ENCODE peak calls at places on chromosomes 13 and 19, in ten cellular contexts. H is cardiac muscle cell, N is left lung, O is brain microvascular endothelial cell, A is stomach, F is AG10803, P is epithelial cell of esophagus, E is AG09309, B is hepatocyte, S is lower leg skin. K is an unnamed sample.

GRCh38 chr19:1851581-1852293 is 3.5 kb upstream of the REXO1 start:
- DNase-seq in H (no peak), N (no peak), O (no peak), A (no peak), F (no peak), P (no peak), E (no peak), B (no peak), S (no peak), K (no peak)

GRCh38 chr13:52652980-52653303 is 306 bp downstream of the SUGT1 start:
- DNase-seq in H (no peak), N (peak; percentile 50), O (no peak), A (no peak), F (no peak), P (no peak), E (no peak), B (no peak), S (no peak), K (no peak)

GRCh38 chr13:93775027-93775426 is 548.4 kb downstream of the GPC6 start:
- DNase-seq in H (no peak), N (no peak), O (no peak), A (no peak), F (no peak), P (no peak), E (no peak), B (no peak), S (no peak), K (peak; percentile 49)

GRCh38 chr19:35404879-35405622 is 34.2 kb downstream of the GPR42 start:
- DNase-seq in H (no peak), N (no peak), O (peak; percentile 81), A (peak; percentile 37), F (peak; percentile 91), P (peak; percentile 91), E (peak; percentile 50), B (peak; percentile 62), S (no peak), K (peak; percentile 49)

GRCh38 chr13:73940098-73940497 is 194.1 kb downstream of the KLF12 start:
- DNase-seq in H (peak; percentile 12), N (no peak), O (no peak), A (no peak), F (no peak), P (no peak), E (no peak), B (no peak), S (no peak), K (no peak)

GRCh38 chr19:42428676-42429075 is 1.5 kb upstream of the LIPE start:
- DNase-seq in H (no peak), N (no peak), O (no peak), A (no peak), F (no peak), P (no peak), E (no peak), B (no peak), S (no peak), K (no peak)

GRCh38 chr13:27968316-27969072 is 621 bp downstream of the CDX2 start:
- DNase-seq in H (no peak), N (no peak), O (no peak), A (peak; percentile 26), F (no peak), P (no peak), E (no peak), B (no peak), S (no peak), K (no peak)

GRCh38 chr19:17471410-17472125 is 1.2 kb downstream of the SLC27A1 start:
- DNase-seq in H (no peak), N (no peak), O (no peak), A (no peak), F (no peak), P (no peak), E (no peak), B (no peak), S (no peak), K (no peak)

GRCh38 chr19:3108775-3109174 is 14.6 kb downstream of the GNA11 start:
- DNase-seq in H (peak; percentile 75), N (no peak), O (peak; percentile 55), A (peak; percentile 69), F (peak; percentile 51), P (peak; percentile 67), E (no peak), B (peak; percentile 80), S (no peak), K (peak; percentile 61)

GRCh38 chr19:45918721-45919120 is 4.1 kb upstream of the NANOS2 start:
- DNase-seq in H (no peak), N (no peak), O (no peak), A (no peak), F (no peak), P (no peak), E (no peak), B (no peak), S (no peak), K (no peak)

GRCh38 chr13:84609716-84610115 is 727.4 kb upstream of the SLITRK1 start:
- DNase-seq in H (no peak), N (no peak), O (peak; percentile 48), A (no peak), F (peak; percentile 4), P (peak; percentile 87), E (peak; percentile 11), B (peak; percentile 5), S (no peak), K (no peak)

GRCh38 chr13:41356788-41357187 is 45.7 kb downstream of the NAA16 start:
- DNase-seq in H (no peak), N (no peak), O (no peak), A (no peak), F (no peak), P (peak; percentile 11), E (no peak), B (no peak), S (no peak), K (no peak)

GRCh38 chr19:15282311-15282705 is 50.0 kb downstream of the BRD4 start:
- DNase-seq in H (no peak), N (no peak), O (no peak), A (no peak), F (no peak), P (peak; percentile 87), E (no peak), B (no peak), S (no peak), K (no peak)

GRCh38 chr19:18856385-18857126 is 24.8 kb downstream of the UPF1 start:
- DNase-seq in H (no peak), N (no peak), O (peak; percentile 32), A (no peak), F (peak; percentile 47), P (peak; percentile 44), E (no peak), B (peak; percentile 55), S (no peak), K (peak; percentile 46)
- TF ChIP-seq CTCF in H (peak; percentile 45), N (no peak), O (peak; percentile 67), A (peak; percentile 6), F (peak; percentile 56), P (peak; percentile 61), E (peak; percentile 50), B (peak; percentile 43), S (no peak), K (peak; percentile 47)

DNA sequence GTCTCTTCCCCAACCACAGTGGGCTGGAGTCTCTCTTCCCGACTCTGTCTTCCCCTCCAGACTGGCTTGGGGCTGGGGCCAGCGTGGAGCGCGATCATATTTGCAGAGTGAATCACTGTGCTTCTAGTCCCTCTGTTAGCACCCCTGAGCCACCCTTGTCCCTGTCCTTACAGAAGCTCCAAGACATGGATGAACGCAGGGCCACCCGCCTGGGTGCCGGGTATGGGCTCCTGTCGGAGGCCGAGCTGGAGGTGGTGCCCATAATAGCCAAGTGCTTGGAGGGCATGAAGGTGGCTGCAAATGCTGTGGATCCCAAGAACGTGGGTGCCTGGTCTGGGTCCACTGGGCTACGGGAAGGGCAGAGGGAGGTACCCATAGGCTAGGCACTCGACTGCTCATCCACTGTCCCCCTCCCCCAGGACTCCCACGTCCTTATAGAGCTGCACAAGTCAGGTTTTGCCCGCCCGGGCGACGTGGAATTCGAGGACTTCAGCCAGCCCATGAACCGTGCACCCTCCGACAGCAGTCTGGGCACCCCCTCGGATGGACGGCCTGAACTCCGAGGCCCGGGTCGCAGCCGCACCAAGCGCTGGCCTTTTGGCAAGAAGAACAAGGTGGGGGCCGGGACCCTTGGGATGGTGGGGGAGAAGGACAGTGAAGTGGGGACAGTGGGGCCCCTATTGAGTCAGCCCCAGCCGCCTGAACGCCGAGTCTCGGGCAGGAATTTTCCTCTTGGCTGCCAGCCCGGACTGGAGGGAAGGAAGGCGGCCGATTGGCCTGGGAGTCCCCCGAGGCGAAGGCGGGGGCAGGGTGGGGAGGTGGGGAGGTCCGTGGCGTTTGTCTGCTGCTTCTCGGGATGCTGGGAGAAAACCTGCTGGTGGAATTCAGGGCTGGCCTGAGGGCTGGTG is 5.2 kb downstream of the TRIP10 start:
- DNase-seq in H (peak; percentile 84), N (peak; percentile 85), O (peak; percentile 82), A (peak; percentile 90), F (peak; percentile 86), P (peak; percentile 92), E (no peak), B (peak; percentile 79), S (peak; percentile 76), K (peak; percentile 92)
- H3K4me3 ChIP-seq in H (no peak overlapping the region), N (peak overlapping the region; percentile 10), O (peak overlapping the region; percentile 29), A (peak overlapping the region; percentile 10), F (peak overlapping the region; percentile 17), P (no peak overlapping the region), E (no peak overlapping the region), B (no peak overlapping the region), S (no peak overlapping the region), K (peak overlapping the region; percentile 27)

DNA sequence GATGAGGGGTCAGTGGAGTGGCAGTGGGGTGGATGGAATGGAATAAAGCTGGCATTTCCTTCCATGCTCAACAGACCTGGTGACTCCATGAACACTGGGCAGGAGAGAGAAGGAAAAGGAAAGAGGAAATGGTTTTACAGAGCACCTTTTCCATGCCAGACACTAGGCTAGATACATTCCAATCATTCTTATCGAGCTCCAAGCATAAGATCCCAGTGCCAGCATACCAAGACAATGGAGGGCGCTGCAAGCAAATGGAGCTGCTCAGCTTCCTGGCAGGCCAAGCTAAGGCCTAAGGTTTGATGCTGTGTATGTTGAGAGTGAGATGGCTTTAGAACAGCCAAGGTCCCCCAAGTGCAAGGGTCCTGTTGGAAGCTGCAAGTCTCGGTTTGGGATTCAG is 113.2 kb downstream of the HSPH1 start:
- DNase-seq in H (no peak), N (no peak), O (no peak), A (no peak), F (peak; percentile 49), P (peak; percentile 18), E (no peak), B (no peak), S (no peak), K (no peak)
- TF ChIP-seq CTCF in H (no peak), N (no peak), O (no peak), A (no peak), F (no peak), P (no peak), E (no peak), B (no peak), S (no peak), K (no peak)

GRCh38 chr19:831407-832369 is 4.1 kb downstream of the AZU1 start:
- DNase-seq in H (no peak), N (no peak), O (no peak), A (no peak), F (no peak), P (no peak), E (no peak), B (no peak), S (no peak), K (no peak)
- H3K4me3 ChIP-seq in H (no peak overlapping the region), N (no peak overlapping the region), O (no peak overlapping the region), A (no peak overlapping the region), F (no peak overlapping the region), P (no peak overlapping the region), E (no peak overlapping the region), B (no peak overlapping the region), S (no peak overlapping the region), K (no peak overlapping the region)

K was measured in fibroblast of villous mesenchyme.